ENCODE peak calls at places on chromosomes 13 and 19, in seven cellular contexts. J is sciatic nerve; Z is thyroid gland; T is fibroblast of pulmonary artery; I is AG04449; F is activated CD4-positive, alpha-beta T cell treated with anti-CD3 and anti-CD28 coated beads for 24 hours; L is PC-3. Q is an unnamed sample.

GRCh38 chr13:107545946-107546502 is 669.3 kb downstream of the LIG4 start:
- DNase-seq in F (no peak), Z (peak), J (no peak), T (no peak), I (no peak), L (no peak), Q (no peak)

GRCh38 chr19:15181394-15181793 is 19.4 kb downstream of the NOTCH3 start:
- DNase-seq in Z (no peak), T (no peak), J (no peak), L (no peak), F (no peak), I (no peak), Q (no peak)

GRCh38 chr19:48190288-48191284 is 20.1 kb downstream of the ZSWIM9 start:
- DNase-seq in I (no peak), L (peak), Z (peak), T (peak), F (no peak), J (peak), Q (no peak)

GRCh38 chr13:110716235-110716505 is 2.7 kb downstream of the ING1 start:
- DNase-seq in F (no peak), T (peak), Z (peak), I (no peak), J (no peak), L (peak), Q (no peak)

GRCh38 chr19:56290104-56290503 is 17.6 kb downstream of the EDDM13 start:
- DNase-seq in F (no peak), Z (no peak), L (no peak), J (no peak), I (no peak), T (no peak), Q (no peak)

GRCh38 chr13:97944396-97945029 is 9.0 kb upstream of the IPO5 start:
- DNase-seq in I (no peak), F (no peak), L (peak), T (peak), J (no peak), Z (no peak), Q (no peak)

GRCh38 chr19:584240-585001 is 5.3 kb upstream of the HCN2 start:
- DNase-seq in J (no peak), T (peak), L (peak), I (no peak), Z (no peak), F (no peak), Q (peak)

GRCh38 chr13:77874406-77874805 is 44.2 kb downstream of the EDNRB start:
- DNase-seq in T (peak), F (no peak), L (peak), J (no peak), I (no peak), Z (no peak), Q (no peak)

GRCh38 chr13:95710313-95710712 is 33.4 kb downstream of the DNAJC3 start:
- DNase-seq in T (peak), F (no peak), I (no peak), J (no peak), Z (no peak), L (peak), Q (no peak)

GRCh38 chr19:29273000-29273691 is 60.2 kb upstream of the UQCRFS1 start:
- DNase-seq in L (no peak), F (no peak), I (no peak), J (peak), T (no peak), Z (no peak), Q (peak)

GRCh38 chr13:86464193-86464592 is 665.0 kb upstream of the SLITRK6 start:
- DNase-seq in I (no peak), F (no peak), L (peak), T (peak), Z (no peak), J (no peak), Q (no peak)

GRCh38 chr13:44437356-44438233 is 64.0 kb downstream of the SERP2 start:
- DNase-seq in I (peak), F (no peak), T (peak), Z (no peak), L (peak), J (no peak), Q (no peak)

GRCh38 chr19:9906475-9907087 is 29.7 kb downstream of the OLFM2 start:
- DNase-seq in J (no peak), F (no peak), L (no peak), Z (no peak), I (no peak), T (no peak), Q (no peak)

GRCh38 chr19:3618811-3619630 is 7.6 kb downstream of the CACTIN start:
- DNase-seq in L (no peak), J (no peak), I (no peak), Z (no peak), T (no peak), F (no peak), Q (no peak)

GRCh38 chr19:18481505-18482222 is 40.2 kb downstream of the ELL start:
- DNase-seq in I (no peak), J (no peak), T (no peak), Z (no peak), F (no peak), L (no peak), Q (no peak)

Q was measured in upper lobe of right lung.